ENCODE peak calls at places on chromosomes 12 and 14, in four cellular contexts. C is neuronal stem cell, L is IMR-90, Q is mesenchymal stem cell. R is an unnamed sample.

GRCh38 chr12:87847147-87847546 is 182.1 kb downstream of the C12orf50 start:
- DNase-seq in C (no peak), L (no peak), Q (no peak), R (peak; percentile 28)

GRCh38 chr12:85206543-85206942 is 73.5 kb upstream of the ALX1 start:
- DNase-seq in Q (no peak), C (no peak), L (no peak), R (no peak)

GRCh38 chr12:2169964-2170363 is 117.2 kb downstream of the CACNA1C start:
- DNase-seq in Q (no peak), C (no peak), L (no peak), R (no peak)

GRCh38 chr12:124455336-124455735 is 112.1 kb downstream of the NCOR2 start:
- DNase-seq in Q (no peak), C (no peak), L (no peak), R (no peak)

GRCh38 chr12:121033625-121034349 is 5.3 kb downstream of the OASL start:
- DNase-seq in Q (peak; percentile 18), C (no peak), L (no peak), R (no peak)

GRCh38 chr12:50257226-50258166 is 25.8 kb downstream of the LIMA1 start:
- DNase-seq in Q (peak; percentile 82), L (peak; percentile 64), C (no peak), R (no peak)

GRCh38 chr12:13390381-13390856 is 193.9 kb downstream of the EMP1 start:
- DNase-seq in L (peak; percentile 1), Q (no peak), C (no peak), R (no peak)

GRCh38 chr14:85415015-85415712 is 114.8 kb upstream of the FLRT2 start:
- DNase-seq in Q (peak; percentile 85), C (no peak), L (peak; percentile 93), R (peak; percentile 81)

GRCh38 chr12:26304273-26304672 is 108.9 kb downstream of the SSPN start:
- DNase-seq in Q (no peak), C (no peak), L (no peak), R (no peak)

GRCh38 chr12:57700317-57700716 is 6.4 kb downstream of the OS9 start:
- DNase-seq in Q (no peak), L (no peak), C (no peak), R (no peak)

GRCh38 chr12:81369175-81369574 is 291.3 kb downstream of the ACSS3 start:
- DNase-seq in C (no peak), L (no peak), Q (no peak), R (no peak)

GRCh38 chr12:6852651-6853354 is 853 bp downstream of the USP5 start:
- DNase-seq in Q (peak; percentile 85), L (peak; percentile 79), C (no peak), R (peak; percentile 86)

GRCh38 chr12:22115711-22116110 is 69.7 kb downstream of the CMAS start:
- DNase-seq in Q (no peak), L (no peak), C (no peak), R (no peak)

GRCh38 chr14:92039073-92039719 is 663 bp downstream of the TRIP11 start:
- DNase-seq in C (peak; percentile 46), Q (peak; percentile 76), L (peak; percentile 70), R (peak; percentile 98)

GRCh38 chr14:103880334-103880985 is 33.1 kb upstream of the PPP1R13B start:
- DNase-seq in L (peak; percentile 51), Q (no peak), C (no peak), R (no peak)

GRCh38 chr14:28264306-28264705 is 502.3 kb upstream of the FOXG1 start:
- DNase-seq in C (no peak), L (no peak), Q (no peak), R (no peak)

GRCh38 chr12:52185400-52185967 is 6.3 kb downstream of the KRT80 start:
- DNase-seq in Q (no peak), C (no peak), L (no peak), R (peak; percentile 46)
- H3K18ac ChIP-seq in Q (peak overlapping the region; percentile 87), C (peak overlapping the region; percentile 33), L (peak overlapping the region; percentile 70), R (no peak overlapping the region)

GRCh38 chr12:111448831-111449790 is 43.4 kb downstream of the SH2B3 start:
- DNase-seq in L (no peak), C (no peak), Q (no peak), R (no peak)
- H3K36me3 ChIP-seq in L (peaks cover 77% of the 10 kb centered on the region), C (peaks cover 39% of the 10 kb centered on the region), Q (peaks cover 90% of the 10 kb centered on the region), R (peaks cover 8% of the 10 kb centered on the region)

GRCh38 chr12:32400866-32401265 is 1.5 kb downstream of the FGD4 start:
- DNase-seq in C (no peak), L (no peak), Q (no peak), R (no peak)
- H3K4me3 ChIP-seq in C (no peak overlapping the region), L (no peak overlapping the region), Q (no peak overlapping the region), R (no peak overlapping the region)

DNA sequence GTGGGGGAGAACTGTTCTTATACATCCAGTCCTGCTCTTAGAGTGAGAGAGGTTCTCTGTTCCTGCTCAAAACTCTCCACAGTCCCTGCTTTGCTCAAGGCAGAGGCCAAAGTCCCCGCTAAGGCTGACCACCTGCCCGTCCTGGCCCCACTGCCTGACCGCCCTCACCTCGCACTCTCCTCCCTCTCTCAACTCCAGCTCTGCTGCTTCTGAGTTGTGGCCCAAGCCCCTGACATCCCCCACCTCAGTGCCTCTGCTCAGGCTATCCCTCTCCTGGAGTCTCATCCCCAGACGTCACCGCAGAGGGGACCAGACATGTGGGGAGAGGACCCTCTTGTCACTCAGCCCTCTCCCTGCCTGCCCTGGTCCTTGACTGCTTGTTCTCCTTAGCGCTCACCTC is 110.6 kb downstream of the CALM1 start:
- DNase-seq in C (no peak), L (no peak), Q (no peak), R (no peak)
- H3K18ac ChIP-seq in C (no peak overlapping the region), L (no peak overlapping the region), Q (no peak overlapping the region), R (no peak overlapping the region)

GRCh38 chr12:4137441-4137840 is 136.1 kb upstream of the CCND2 start:
- DNase-seq in Q (no peak), C (no peak), L (no peak), R (no peak)
- H3K36me3 ChIP-seq in Q (no peaks in the 10 kb centered on the region), C (no peaks in the 10 kb centered on the region), L (no peaks in the 10 kb centered on the region), R (no peaks in the 10 kb centered on the region)

GRCh38 chr12:109151457-109151856 is 35.1 kb downstream of the ACACB start:
- DNase-seq in L (no peak), Q (no peak), C (no peak), R (no peak)

GRCh38 chr12:109144224-109144623 is 27.8 kb downstream of the ACACB start:
- DNase-seq in C (no peak), L (no peak), Q (no peak), R (no peak)

GRCh38 chr12:109153711-109154434 is 37.5 kb downstream of the ACACB start:
- DNase-seq in Q (no peak), C (peak; percentile 3), L (no peak), R (peak; percentile 37)

GRCh38 chr12:109150124-109150640 is 33.8 kb downstream of the ACACB start:
- DNase-seq in Q (no peak), C (no peak), L (no peak), R (no peak)

GRCh38 chr12:109147954-109148353 is 31.6 kb downstream of the ACACB start:
- DNase-seq in L (no peak), C (no peak), Q (no peak), R (no peak)
- H3K4me3 ChIP-seq in L (no peak overlapping the region), C (no peak overlapping the region), Q (no peak overlapping the region), R (no peak overlapping the region)

DNA sequence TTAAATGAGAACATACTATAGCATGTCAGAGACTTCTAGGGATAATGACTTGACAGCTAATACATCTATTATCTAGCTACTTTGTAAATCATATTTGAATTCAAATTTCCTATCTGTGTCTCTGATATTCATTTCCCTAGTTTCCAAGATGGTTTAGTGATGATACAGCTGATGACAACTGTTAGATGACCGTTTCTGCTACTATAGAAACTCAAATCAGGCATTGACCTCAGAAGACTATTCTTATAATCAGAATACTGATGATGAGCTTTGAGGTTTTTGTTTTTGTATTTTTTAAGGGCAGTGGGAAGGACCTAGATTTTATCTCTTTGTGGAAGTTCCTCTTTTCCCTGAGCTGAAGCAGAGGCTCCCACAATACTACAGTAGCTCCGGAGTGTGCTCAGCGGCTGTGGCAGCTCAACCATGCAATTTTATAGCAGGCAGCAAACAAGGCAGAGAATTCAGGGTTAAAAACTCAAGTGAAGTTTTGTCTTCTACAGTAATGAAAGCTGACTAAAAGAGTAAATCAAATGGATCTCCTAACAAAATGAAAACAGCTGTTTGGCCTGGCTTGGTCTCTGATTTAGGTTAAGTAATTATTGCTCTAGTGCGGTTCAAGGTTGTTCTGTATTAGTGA is 145.1 kb downstream of the SLC25A21 start:
- DNase-seq in Q (no peak), L (no peak), C (no peak), R (no peak)
- H3K18ac ChIP-seq in Q (no peak overlapping the region), L (no peak overlapping the region), C (no peak overlapping the region), R (no peak overlapping the region)

GRCh38 chr12:48936379-48936979 is 11.2 kb upstream of the FKBP11 start:
- DNase-seq in C (peak; percentile 83), Q (peak; percentile 75), L (peak; percentile 79), R (peak; percentile 85)

GRCh38 chr12:48932878-48933277 is 7.6 kb upstream of the FKBP11 start:
- DNase-seq in Q (no peak), C (no peak), L (no peak), R (no peak)

GRCh38 chr12:48930475-48930874 is 5.2 kb upstream of the FKBP11 start:
- DNase-seq in C (no peak), Q (no peak), L (no peak), R (no peak)

GRCh38 chr12:48934312-48934706 is 9.0 kb upstream of the FKBP11 start:
- DNase-seq in Q (no peak), L (no peak), C (no peak), R (peak; percentile 34)

DNA sequence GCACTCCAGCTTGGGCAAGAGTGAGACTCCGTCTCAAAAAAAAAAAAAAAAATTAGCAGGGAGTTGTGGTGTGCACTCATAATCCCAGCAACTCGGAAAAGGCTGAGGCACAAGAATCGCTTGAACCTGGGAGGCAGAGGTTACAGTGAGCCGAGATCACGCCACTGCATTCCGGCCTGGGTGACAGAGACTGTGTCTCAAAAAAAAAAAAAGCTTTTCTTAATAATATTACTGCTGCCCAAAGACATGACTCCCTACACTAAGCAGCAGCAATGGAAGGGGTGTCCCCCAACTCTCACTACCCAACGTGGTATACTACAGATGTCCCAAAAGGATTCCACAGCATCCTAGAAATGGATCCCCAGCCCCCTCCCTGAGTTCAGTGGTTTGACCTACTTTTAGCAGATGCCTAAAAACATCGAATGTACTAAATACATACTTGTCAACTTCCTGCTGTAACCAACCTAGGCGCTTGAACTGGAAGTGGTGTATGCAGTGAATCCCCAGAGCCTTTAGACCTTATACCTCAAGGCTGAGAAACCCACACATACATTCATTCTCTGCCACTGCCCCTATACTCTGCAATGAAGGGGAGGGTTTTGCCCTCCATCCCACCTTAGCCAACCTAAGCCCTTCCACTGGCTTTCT is 8.5 kb upstream of the FKBP11 start:
- DNase-seq in L (no peak), C (no peak), Q (no peak), R (no peak)
- H3K36me3 ChIP-seq in L (peaks cover 48% of the 10 kb centered on the region), C (peaks cover 44% of the 10 kb centered on the region), Q (peaks cover 82% of the 10 kb centered on the region), R (peaks cover 25% of the 10 kb centered on the region)

GRCh38 chr12:18998343-18999270 is 130.9 kb upstream of the PLEKHA5 start:
- DNase-seq in L (peak; percentile 89), C (no peak), Q (peak; percentile 85), R (no peak)
- H3K4me3 ChIP-seq in L (no peak overlapping the region), C (no peak overlapping the region), Q (no peak overlapping the region), R (no peak overlapping the region)

DNA sequence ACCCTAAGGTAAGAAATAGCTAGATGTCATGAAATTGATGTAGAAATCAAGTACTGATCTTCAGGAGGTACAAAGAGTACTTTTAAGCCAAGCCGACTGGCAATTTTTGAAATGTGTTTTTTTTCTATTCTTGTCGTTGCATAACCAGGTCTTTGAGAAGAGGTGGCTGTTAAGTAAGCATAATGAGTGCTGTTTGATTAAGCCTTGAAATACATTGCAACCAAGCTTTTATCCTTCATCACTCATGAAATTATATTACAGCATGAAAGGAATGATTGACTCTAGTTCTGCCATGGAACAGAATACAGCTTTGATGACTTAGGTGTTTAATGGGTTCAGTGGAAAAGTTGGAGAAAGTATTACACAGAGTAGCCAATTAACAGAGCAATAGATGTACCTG is 1720.2 kb upstream of the SEL1L start:
- DNase-seq in Q (no peak), L (no peak), C (no peak), R (no peak)
- H3K18ac ChIP-seq in Q (no peak overlapping the region), L (no peak overlapping the region), C (no peak overlapping the region), R (no peak overlapping the region)

R was measured in mesendoderm.